ENCODE peak calls at places on chromosomes 12 and 14, in eight cellular contexts. One of them, this sample, is unnamed.

GRCh38 chr12:5808956-5809355 is 136.1 kb downstream of the ANO2 start:
- DNase-seq in GOT3: no peak
- DNase-seq in pancreas: no peak
- DNase-seq in sigmoid colon: no peak
- DNase-seq in nephron progenitor cell: no peak
- DNase-seq in GDM1: no peak
- DNase-seq in HTR-8/SVneo: peak; percentile 80
- DNase-seq in kidney tubule cell: peak; percentile 97
- DNase-seq in this sample: no peak

GRCh38 chr12:109277255-109277898 is 31.7 kb downstream of the FOXN4 start:
- DNase-seq in HTR-8/SVneo: no peak
- DNase-seq in kidney tubule cell: no peak
- DNase-seq in pancreas: no peak
- DNase-seq in sigmoid colon: no peak
- DNase-seq in nephron progenitor cell: no peak
- DNase-seq in GOT3: no peak
- DNase-seq in GDM1: no peak
- DNase-seq in this sample: no peak

GRCh38 chr12:57309420-57309819 is 58.4 kb upstream of the STAC3 start:
- DNase-seq in nephron progenitor cell: no peak
- DNase-seq in pancreas: no peak
- DNase-seq in GOT3: no peak
- DNase-seq in GDM1: no peak
- DNase-seq in kidney tubule cell: peak; percentile 39
- DNase-seq in HTR-8/SVneo: peak; percentile 30
- DNase-seq in sigmoid colon: no peak
- DNase-seq in this sample: no peak

GRCh38 chr12:6161124-6161882 is 36.8 kb upstream of the VWF start:
- DNase-seq in HTR-8/SVneo: no peak
- DNase-seq in pancreas: no peak
- DNase-seq in nephron progenitor cell: no peak
- DNase-seq in sigmoid colon: no peak
- DNase-seq in GOT3: no peak
- DNase-seq in kidney tubule cell: no peak
- DNase-seq in GDM1: no peak
- DNase-seq in this sample: no peak

GRCh38 chr12:16605666-16606116 is 271 bp downstream of the LMO3 start:
- DNase-seq in nephron progenitor cell: peak; percentile 12
- DNase-seq in sigmoid colon: peak; percentile 66
- DNase-seq in kidney tubule cell: peak; percentile 29
- DNase-seq in GOT3: no peak
- DNase-seq in HTR-8/SVneo: no peak
- DNase-seq in pancreas: peak; percentile 27
- DNase-seq in GDM1: no peak
- DNase-seq in this sample: no peak

GRCh38 chr14:94401083-94401482 is 12.7 kb upstream of the SERPINA1 start:
- DNase-seq in pancreas: no peak
- DNase-seq in GDM1: no peak
- DNase-seq in nephron progenitor cell: no peak
- DNase-seq in sigmoid colon: no peak
- DNase-seq in kidney tubule cell: peak; percentile 75
- DNase-seq in HTR-8/SVneo: no peak
- DNase-seq in GOT3: no peak
- DNase-seq in this sample: no peak

GRCh38 chr12:12094481-12094880 is 23.7 kb downstream of the BCL2L14 start:
- DNase-seq in pancreas: no peak
- DNase-seq in GDM1: no peak
- DNase-seq in sigmoid colon: no peak
- DNase-seq in GOT3: no peak
- DNase-seq in HTR-8/SVneo: no peak
- DNase-seq in kidney tubule cell: no peak
- DNase-seq in nephron progenitor cell: no peak
- DNase-seq in this sample: no peak

GRCh38 chr12:112716099-112717093 is 75.2 kb upstream of the RPH3A start:
- DNase-seq in nephron progenitor cell: peak; percentile 18
- DNase-seq in GOT3: no peak
- DNase-seq in sigmoid colon: no peak
- DNase-seq in kidney tubule cell: no peak
- DNase-seq in HTR-8/SVneo: peak; percentile 3
- DNase-seq in GDM1: no peak
- DNase-seq in pancreas: no peak
- DNase-seq in this sample: peak; percentile 2

GRCh38 chr14:43019826-43020225 is 1413.2 kb downstream of the LRFN5 start:
- DNase-seq in HTR-8/SVneo: no peak
- DNase-seq in GOT3: no peak
- DNase-seq in nephron progenitor cell: no peak
- DNase-seq in sigmoid colon: no peak
- DNase-seq in kidney tubule cell: no peak
- DNase-seq in pancreas: no peak
- DNase-seq in GDM1: no peak
- DNase-seq in this sample: no peak

GRCh38 chr12:109981311-109981710 is 14.9 kb downstream of the GIT2 start:
- DNase-seq in HTR-8/SVneo: no peak
- DNase-seq in GDM1: no peak
- DNase-seq in GOT3: no peak
- DNase-seq in pancreas: no peak
- DNase-seq in nephron progenitor cell: no peak
- DNase-seq in kidney tubule cell: no peak
- DNase-seq in sigmoid colon: no peak
- DNase-seq in this sample: no peak

GRCh38 chr14:91484744-91485143 is 25.4 kb downstream of the PPP4R3A start:
- DNase-seq in HTR-8/SVneo: no peak
- DNase-seq in pancreas: no peak
- DNase-seq in sigmoid colon: no peak
- DNase-seq in GOT3: no peak
- DNase-seq in nephron progenitor cell: no peak
- DNase-seq in GDM1: no peak
- DNase-seq in kidney tubule cell: peak; percentile 44
- DNase-seq in this sample: no peak

GRCh38 chr12:79183003-79183402 is 318.4 kb downstream of the SYT1 start:
- DNase-seq in HTR-8/SVneo: no peak
- DNase-seq in GDM1: no peak
- DNase-seq in kidney tubule cell: no peak
- DNase-seq in GOT3: no peak
- DNase-seq in sigmoid colon: no peak
- DNase-seq in nephron progenitor cell: no peak
- DNase-seq in pancreas: no peak
- DNase-seq in this sample: no peak

GRCh38 chr12:119642986-119643385 is 24.9 kb upstream of the PRKAB1 start:
- DNase-seq in pancreas: no peak
- DNase-seq in kidney tubule cell: no peak
- DNase-seq in GDM1: no peak
- DNase-seq in nephron progenitor cell: peak; percentile 5
- DNase-seq in GOT3: no peak
- DNase-seq in sigmoid colon: no peak
- DNase-seq in HTR-8/SVneo: no peak
- DNase-seq in this sample: no peak

GRCh38 chr12:51524386-51524901 is 66.6 kb upstream of the SCN8A start:
- DNase-seq in GDM1: no peak
- DNase-seq in HTR-8/SVneo: no peak
- DNase-seq in kidney tubule cell: no peak
- DNase-seq in sigmoid colon: no peak
- DNase-seq in pancreas: no peak
- DNase-seq in GOT3: no peak
- DNase-seq in nephron progenitor cell: no peak
- DNase-seq in this sample: peak; percentile 70

GRCh38 chr12:120939523-120939922 is 35.4 kb upstream of the SPPL3 start:
- DNase-seq in kidney tubule cell: no peak
- DNase-seq in pancreas: no peak
- DNase-seq in GDM1: peak; percentile 46
- DNase-seq in HTR-8/SVneo: no peak
- DNase-seq in sigmoid colon: peak; percentile 74
- DNase-seq in GOT3: no peak
- DNase-seq in nephron progenitor cell: no peak
- DNase-seq in this sample: no peak

GRCh38 chr12:124405592-124405991 is 110.7 kb downstream of the RFLNA start:
- DNase-seq in kidney tubule cell: no peak
- DNase-seq in GOT3: no peak
- DNase-seq in sigmoid colon: no peak
- DNase-seq in HTR-8/SVneo: no peak
- DNase-seq in nephron progenitor cell: no peak
- DNase-seq in pancreas: no peak
- DNase-seq in GDM1: no peak
- DNase-seq in this sample: no peak

GRCh38 chr12:39357046-39357445 is 85.9 kb downstream of the KIF21A start:
- DNase-seq in pancreas: no peak
- DNase-seq in sigmoid colon: no peak
- DNase-seq in GOT3: no peak
- DNase-seq in GDM1: no peak
- DNase-seq in HTR-8/SVneo: no peak
- DNase-seq in nephron progenitor cell: no peak
- DNase-seq in kidney tubule cell: peak; percentile 19
- DNase-seq in this sample: no peak

GRCh38 chr12:110349521-110350151 is 53.9 kb downstream of the ANAPC7 start:
- DNase-seq in kidney tubule cell: no peak
- DNase-seq in GOT3: no peak
- DNase-seq in sigmoid colon: no peak
- DNase-seq in pancreas: no peak
- DNase-seq in HTR-8/SVneo: no peak
- DNase-seq in GDM1: peak; percentile 94
- DNase-seq in nephron progenitor cell: no peak
- DNase-seq in this sample: no peak

GRCh38 chr14:54564071-54564798 is 2.7 kb upstream of the SAMD4A start:
- DNase-seq in sigmoid colon: no peak
- DNase-seq in HTR-8/SVneo: peak; percentile 45
- DNase-seq in GDM1: no peak
- DNase-seq in kidney tubule cell: peak; percentile 65
- DNase-seq in GOT3: no peak
- DNase-seq in nephron progenitor cell: no peak
- DNase-seq in pancreas: no peak
- DNase-seq in this sample: peak; percentile 57

GRCh38 chr12:24574538-24574937 is 374.4 kb downstream of the BCAT1 start:
- DNase-seq in sigmoid colon: no peak
- DNase-seq in GDM1: no peak
- DNase-seq in kidney tubule cell: no peak
- DNase-seq in HTR-8/SVneo: no peak
- DNase-seq in nephron progenitor cell: no peak
- DNase-seq in GOT3: no peak
- DNase-seq in pancreas: no peak
- DNase-seq in this sample: no peak

GRCh38 chr12:3945671-3946070 is 72.5 kb upstream of the PARP11 start:
- DNase-seq in HTR-8/SVneo: no peak
- DNase-seq in pancreas: no peak
- DNase-seq in GOT3: no peak
- DNase-seq in sigmoid colon: no peak
- DNase-seq in kidney tubule cell: no peak
- DNase-seq in GDM1: no peak
- DNase-seq in nephron progenitor cell: no peak
- DNase-seq in this sample: no peak

GRCh38 chr14:22598896-22599244 is 770 bp downstream of the ABHD4 start:
- DNase-seq in kidney tubule cell: peak; percentile 60
- DNase-seq in sigmoid colon: no peak
- DNase-seq in nephron progenitor cell: no peak
- DNase-seq in HTR-8/SVneo: peak; percentile 35
- DNase-seq in GOT3: no peak
- DNase-seq in GDM1: no peak
- DNase-seq in pancreas: no peak
- DNase-seq in this sample: peak; percentile 73

GRCh38 chr14:77638738-77639137 is 22.3 kb upstream of the SPTLC2 start:
- DNase-seq in HTR-8/SVneo: peak; percentile 52
- DNase-seq in pancreas: no peak
- DNase-seq in nephron progenitor cell: no peak
- DNase-seq in kidney tubule cell: peak; percentile 94
- DNase-seq in sigmoid colon: no peak
- DNase-seq in GOT3: no peak
- DNase-seq in GDM1: no peak
- DNase-seq in this sample: peak; percentile 75

This sample was measured in small intestine.